ENCODE peak calls at places on chromosomes 1 and 21, in four cellular contexts. B, X, Q and W are unnamed samples. For H3K27me3, the result is how much of the 10 kb centered on the place peaks cover.

GRCh38 chr1:172969611-172970010 is 81.1 kb downstream of the TNFSF18 start:
- DNase-seq in X (peak), B (peak), Q (peak), W (no peak)

GRCh38 chr21:45867671-45868081 is 113.9 kb upstream of the COL6A1 start:
- DNase-seq in Q (no peak), B (no peak), X (no peak), W (peak)

GRCh38 chr21:41956926-41957729 is 3.3 kb upstream of the C2CD2 start:
- DNase-seq in B (peak), Q (peak), X (peak), W (no peak)

GRCh38 chr1:6599141-6599975 is 3.3 kb downstream of the KLHL21 start:
- DNase-seq in X (no peak), B (no peak), Q (peak), W (no peak)

GRCh38 chr1:89906088-89906487 is 85.3 kb downstream of the LRRC8D start:
- DNase-seq in B (no peak), Q (no peak), X (no peak), W (no peak)

GRCh38 chr21:36641346-36641745 is 57.6 kb upstream of the SIM2 start:
- DNase-seq in B (no peak), Q (no peak), X (no peak), W (no peak)

GRCh38 chr1:215360786-215361185 is 206.3 kb upstream of the KCTD3 start:
- DNase-seq in B (no peak), X (no peak), Q (peak), W (no peak)

GRCh38 chr1:116168277-116169032 is 57.3 kb downstream of the MAB21L3 start:
- DNase-seq in X (peak), B (peak), Q (peak), W (peak)

GRCh38 chr1:112995890-112996289 is 39.9 kb upstream of the SLC16A1 start:
- DNase-seq in B (no peak), Q (peak), X (no peak), W (no peak)

GRCh38 chr21:31088196-31088751 is 50.0 kb upstream of the KRTAP19-8 start:
- DNase-seq in X (no peak), Q (no peak), B (no peak), W (no peak)

GRCh38 chr1:104092698-104093097 is 343.0 kb downstream of the AMY1C start:
- DNase-seq in X (no peak), B (no peak), Q (no peak), W (no peak)

GRCh38 chr1:182406006-182406405 is 5.5 kb upstream of the TEDDM1 start:
- DNase-seq in X (no peak), Q (no peak), B (no peak), W (no peak)

GRCh38 chr1:58584082-58584895 is 7.2 kb upstream of the TACSTD2 start:
- DNase-seq in Q (peak), B (peak), X (peak), W (peak)

GRCh38 chr1:226962421-226963391 is 22.6 kb downstream of the COQ8A start:
- DNase-seq in X (no peak), B (no peak), Q (no peak), W (no peak)

GRCh38 chr1:192905049-192905448 is 96.2 kb downstream of the RGS2 start:
- DNase-seq in Q (peak), B (no peak), X (peak), W (no peak)

GRCh38 chr1:178060789-178061556 is 32.9 kb upstream of the RASAL2 start:
- DNase-seq in B (peak), X (peak), Q (peak), W (no peak)

GRCh38 chr1:185843297-185843869 is 109.2 kb downstream of the HMCN1 start:
- DNase-seq in B (no peak), Q (peak), X (no peak), W (no peak)

GRCh38 chr1:20511518-20512428 is 3.8 kb upstream of the MUL1 start:
- DNase-seq in X (no peak), Q (no peak), B (no peak), W (no peak)

GRCh38 chr1:64878931-64879710 is 87.2 kb downstream of the JAK1 start:
- DNase-seq in Q (peak), X (no peak), B (peak), W (no peak)

GRCh38 chr1:176033879-176034278 is 173.2 kb downstream of the COP1 start:
- DNase-seq in Q (peak), X (peak), B (peak), W (no peak)

GRCh38 chr1:9084883-9085282 is 15.4 kb upstream of the SLC2A5 start:
- DNase-seq in X (peak), B (no peak), Q (peak), W (no peak)

GRCh38 chr1:238252033-238252802 is 361.5 kb upstream of the ZP4 start:
- DNase-seq in B (peak), Q (peak), X (peak), W (peak)

GRCh38 chr1:226305184-226305583 is 3.8 kb downstream of the LIN9 start:
- DNase-seq in Q (no peak), B (no peak), X (no peak), W (no peak)

GRCh38 chr1:150243003-150243402 is 7.1 kb upstream of the ANP32E start:
- DNase-seq in Q (no peak), B (no peak), X (no peak), W (no peak)

GRCh38 chr1:173867141-173867752 is 542 bp downstream of the GAS5 start:
- DNase-seq in X (no peak), Q (no peak), B (no peak), W (peak)

GRCh38 chr1:212238552-212238951 is 46.7 kb upstream of the PPP2R5A start:
- DNase-seq in B (no peak), X (no peak), Q (no peak), W (no peak)

GRCh38 chr1:9651565-9652378 is at the start of gene PIK3CD:
- DNase-seq in Q (peak), X (peak), B (peak), W (no peak)

GRCh38 chr1:204445860-204446412 is 34.3 kb upstream of the PPP1R15B start:
- DNase-seq in B (peak), Q (no peak), X (peak), W (no peak)

GRCh38 chr1:13952985-13953384 is 253.0 kb downstream of the PRDM2 start:
- DNase-seq in X (no peak), Q (no peak), B (no peak), W (no peak)

GRCh38 chr1:175090775-175091174 is 23.1 kb downstream of the TNN start:
- DNase-seq in B (no peak), Q (no peak), X (no peak), W (no peak)

GRCh38 chr1:208935517-208936187 is 647.9 kb upstream of the CAMK1G start:
- DNase-seq in B (no peak), X (no peak), Q (no peak), W (no peak)

GRCh38 chr1:208942394-208942793 is 641.1 kb upstream of the CAMK1G start:
- DNase-seq in B (no peak), X (peak), Q (no peak), W (no peak)

GRCh38 chr1:208934933-208935332 is 648.6 kb upstream of the CAMK1G start:
- DNase-seq in B (no peak), X (no peak), Q (no peak), W (no peak)

GRCh38 chr1:208936431-208936830 is 647.1 kb upstream of the CAMK1G start:
- DNase-seq in B (no peak), Q (no peak), X (no peak), W (no peak)

DNA sequence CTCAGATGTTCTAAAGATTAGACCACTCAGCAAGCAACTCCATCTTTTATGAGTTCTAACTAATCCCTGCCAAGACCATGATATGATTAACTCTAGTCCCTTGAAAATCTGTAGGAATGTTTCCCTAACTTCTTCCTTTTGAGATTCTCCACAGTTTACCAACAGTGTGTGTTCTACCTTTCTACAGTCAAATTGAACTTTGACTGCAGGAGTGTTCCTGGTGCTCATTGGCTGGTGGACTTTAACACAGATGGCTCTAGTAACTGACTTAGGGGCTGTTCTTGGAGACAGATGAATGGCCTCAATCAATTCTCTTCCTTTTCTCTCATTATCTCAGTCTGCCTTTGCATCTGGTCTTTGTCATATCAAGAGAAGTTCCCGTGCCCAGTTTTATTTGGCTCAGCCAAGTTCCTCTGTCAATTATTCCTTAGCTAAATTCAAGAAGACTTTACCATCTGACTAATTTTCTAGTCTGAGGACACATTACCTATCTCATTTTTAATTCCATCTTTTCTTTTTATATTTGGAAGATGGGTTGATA is 643.9 kb upstream of the CAMK1G start:
- DNase-seq in X (no peak), B (no peak), Q (no peak), W (no peak)
- H3K27me3 ChIP-seq in X (under half), B (under half), Q (under half), W (under half)

DNA sequence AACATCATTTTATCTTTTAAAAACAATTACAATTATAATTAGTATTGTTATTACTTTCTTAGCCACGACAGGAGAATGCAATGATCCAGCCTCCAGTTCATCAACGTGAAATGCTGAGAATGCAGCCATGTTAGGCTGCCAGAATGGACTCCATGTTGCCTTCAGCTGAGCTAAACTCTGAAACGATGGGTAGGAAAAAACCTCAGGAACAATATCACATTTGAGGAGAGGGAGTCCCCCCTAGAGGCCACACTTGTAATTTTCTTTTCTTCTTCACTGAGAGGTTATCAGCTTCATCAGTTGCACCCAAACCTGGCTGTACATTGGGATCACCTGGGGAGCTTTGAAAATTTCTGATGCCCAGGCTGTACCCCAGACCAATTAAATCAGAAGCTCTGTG is 34.6 kb upstream of the DNAH14 start:
- DNase-seq in B (peak), X (peak), Q (peak), W (no peak)
- TF ChIP-seq CTCF in B (no peak), X (no peak), Q (peak), W (no peak)

GRCh38 chr1:91768786-91769697 is 116.9 kb downstream of the TGFBR3 start:
- DNase-seq in X (no peak), Q (peak), B (peak), W (no peak)
- H3K27ac ChIP-seq in X (no peak), Q (no peak), B (no peak), W (no peak)

GRCh38 chr1:30684259-30684658 is 39.1 kb downstream of the MATN1 start:
- DNase-seq in Q (no peak), X (no peak), B (no peak), W (peak)
- H3K27me3 ChIP-seq in Q (under half), X (under half), B (half or more), W (under half)

GRCh38 chr1:160837558-160838205 is 25.0 kb downstream of the CD244 start:
- DNase-seq in B (no peak), X (peak), Q (peak), W (no peak)
- TF ChIP-seq CTCF in B (no peak), X (no peak), Q (no peak), W (no peak)

GRCh38 chr1:198169704-198170103 is 12.9 kb downstream of the NEK7 start:
- DNase-seq in B (no peak), X (no peak), Q (peak), W (no peak)
- H3K27ac ChIP-seq in B (no peak), X (peak), Q (no peak), W (no peak)

GRCh38 chr1:180243517-180244221 is 13.6 kb downstream of the LHX4 start:
- DNase-seq in B (no peak), Q (no peak), X (no peak), W (no peak)
- H3K27me3 ChIP-seq in B (half or more), Q (under half), X (half or more), W (under half)